ENCODE peak calls at places on chromosome 18, in nine cellular contexts. R is ovary; M is fibroblast of lung; N is neuronal stem cell; P is neural progenitor cell; L is stomach; E is CD4-positive, alpha-beta memory T cell; Z is GM06990; O is gastrocnemius medialis. Q is an unnamed sample. For H3K27me3 and H3K36me3, the result is how much of the 10 kb centered on the place peaks cover.

GRCh38 chr18:66795011-66795410 is 191.1 kb upstream of the CDH19 start:
- DNase-seq in R (no peak), M (peak), N (no peak), P (no peak), L (no peak), E (no peak), Z (no peak), O (no peak), Q (no peak)

GRCh38 chr18:61955644-61956043 is 62.8 kb upstream of the RNF152 start:
- DNase-seq in R (no peak), M (no peak), N (no peak), P (no peak), L (no peak), E (no peak), Z (no peak), O (no peak), Q (no peak)

GRCh38 chr18:59139291-59139614 is 431 bp upstream of the SEC11C start:
- DNase-seq in R (peak), M (peak), N (peak), P (peak), L (peak), E (no peak), Z (no peak), O (peak), Q (peak)

GRCh38 chr18:66966171-66966570 is 362.3 kb upstream of the CDH19 start:
- DNase-seq in R (no peak), M (no peak), N (no peak), P (no peak), L (no peak), E (no peak), Z (no peak), O (no peak), Q (no peak)

GRCh38 chr18:6605115-6605869 is 124.2 kb upstream of the ARHGAP28 start:
- DNase-seq in R (no peak), M (no peak), N (no peak), P (no peak), L (no peak), E (no peak), Z (no peak), O (peak), Q (no peak)

GRCh38 chr18:74731097-74731496 is 133.4 kb downstream of the ZNF407 start:
- DNase-seq in R (no peak), M (peak), N (no peak), P (no peak), L (no peak), E (no peak), Z (no peak), O (no peak), Q (no peak)

GRCh38 chr18:7577706-7578105 is 10.6 kb downstream of the PTPRM start:
- DNase-seq in R (no peak), M (peak), N (peak), P (peak), L (no peak), E (no peak), Z (no peak), O (no peak), Q (no peak)

GRCh38 chr18:26488417-26489009 is 59.8 kb downstream of the KCTD1 start:
- DNase-seq in R (no peak), M (no peak), N (no peak), P (no peak), L (no peak), E (no peak), Z (no peak), O (no peak), Q (no peak)

GRCh38 chr18:77254711-77255110 is 5.1 kb downstream of the GALR1 start:
- DNase-seq in R (no peak), M (no peak), N (no peak), P (no peak), L (no peak), E (no peak), Z (no peak), O (no peak), Q (no peak)
- H3K27me3 ChIP-seq in R (under half), M (under half), N (under half), P (half or more), L (under half), E (under half), Z (under half), O (under half), Q (under half)

GRCh38 chr18:24089626-24090337 is 49.1 kb upstream of the CABYR start:
- DNase-seq in R (no peak), M (no peak), N (no peak), P (no peak), L (no peak), E (no peak), Z (no peak), O (no peak), Q (no peak)
- H3K36me3 ChIP-seq in R (under half), M (under half), N (under half), P (under half), L (under half), E (under half), Z (under half), O (under half), Q (under half)

GRCh38 chr18:13796515-13796914 is 27.4 kb upstream of the MC5R start:
- DNase-seq in R (no peak), M (no peak), N (no peak), P (no peak), L (no peak), E (no peak), Z (no peak), O (no peak), Q (no peak)

GRCh38 chr18:13801260-13801601 is 22.7 kb upstream of the MC5R start:
- DNase-seq in R (no peak), M (no peak), N (no peak), P (no peak), L (no peak), E (no peak), Z (no peak), O (no peak), Q (no peak)

GRCh38 chr18:13800505-13801259 is 23.3 kb upstream of the MC5R start:
- DNase-seq in R (peak), M (peak), N (peak), P (peak), L (peak), E (peak), Z (peak), O (peak), Q (peak)

GRCh38 chr18:13797157-13797611 is 26.8 kb upstream of the MC5R start:
- DNase-seq in R (no peak), M (peak), N (no peak), P (no peak), L (no peak), E (no peak), Z (no peak), O (no peak), Q (no peak)

GRCh38 chr18:13799396-13799795 is 24.6 kb upstream of the MC5R start:
- DNase-seq in R (no peak), M (no peak), N (no peak), P (no peak), L (no peak), E (no peak), Z (no peak), O (no peak), Q (no peak)
- H3K27me3 ChIP-seq in R (under half), M (under half), N (under half), P (under half), L (under half), E (under half), Z (under half), O (under half), Q (under half)

GRCh38 chr18:76885011-76885410 is 62.7 kb downstream of the ZNF236 start:
- DNase-seq in R (no peak), M (no peak), N (no peak), P (no peak), L (no peak), E (no peak), Z (no peak), O (no peak), Q (no peak)

GRCh38 chr18:76886112-76886511 is 63.8 kb downstream of the ZNF236 start:
- DNase-seq in R (no peak), M (no peak), N (peak), P (peak), L (no peak), E (no peak), Z (no peak), O (no peak), Q (no peak)

GRCh38 chr18:76878426-76878825 is 56.1 kb downstream of the ZNF236 start:
- DNase-seq in R (no peak), M (no peak), N (no peak), P (no peak), L (no peak), E (no peak), Z (no peak), O (no peak), Q (no peak)

GRCh38 chr18:76880026-76880425 is 57.7 kb downstream of the ZNF236 start:
- DNase-seq in R (no peak), M (no peak), N (no peak), P (no peak), L (no peak), E (no peak), Z (no peak), O (no peak), Q (no peak)

GRCh38 chr18:76882186-76882585 is 59.8 kb downstream of the ZNF236 start:
- DNase-seq in R (no peak), M (no peak), N (no peak), P (no peak), L (no peak), E (no peak), Z (no peak), O (no peak), Q (no peak)
- H3K36me3 ChIP-seq in R (under half), M (under half), N (under half), P (under half), L (half or more), E (half or more), Z (under half), O (under half), Q (under half)

GRCh38 chr18:48192542-48192941 is 216.6 kb downstream of the ZBTB7C start:
- DNase-seq in R (no peak), M (no peak), N (no peak), P (no peak), L (no peak), E (no peak), Z (no peak), O (no peak), Q (no peak)

GRCh38 chr18:48197819-48198218 is 211.4 kb downstream of the ZBTB7C start:
- DNase-seq in R (no peak), M (no peak), N (no peak), P (no peak), L (no peak), E (no peak), Z (no peak), O (no peak), Q (no peak)

GRCh38 chr18:48194787-48195186 is 214.4 kb downstream of the ZBTB7C start:
- DNase-seq in R (no peak), M (no peak), N (no peak), P (no peak), L (no peak), E (no peak), Z (no peak), O (no peak), Q (no peak)

GRCh38 chr18:48193521-48194251 is 215.5 kb downstream of the ZBTB7C start:
- DNase-seq in R (peak), M (no peak), N (no peak), P (no peak), L (no peak), E (no peak), Z (no peak), O (no peak), Q (no peak)

GRCh38 chr18:48195782-48196181 is 213.4 kb downstream of the ZBTB7C start:
- DNase-seq in R (no peak), M (no peak), N (no peak), P (no peak), L (no peak), E (no peak), Z (no peak), O (no peak), Q (no peak)
- H3K27me3 ChIP-seq in R (under half), M (under half), N (under half), P (under half), L (under half), E (under half), Z (under half), O (under half), Q (under half)

GRCh38 chr18:49795612-49796552 is 17.5 kb downstream of the ACAA2 start:
- DNase-seq in R (no peak), M (peak), N (no peak), P (no peak), L (no peak), E (no peak), Z (no peak), O (no peak), Q (no peak)
- H3K36me3 ChIP-seq in R (under half), M (under half), N (under half), P (under half), L (half or more), E (under half), Z (under half), O (under half), Q (under half)

DNA sequence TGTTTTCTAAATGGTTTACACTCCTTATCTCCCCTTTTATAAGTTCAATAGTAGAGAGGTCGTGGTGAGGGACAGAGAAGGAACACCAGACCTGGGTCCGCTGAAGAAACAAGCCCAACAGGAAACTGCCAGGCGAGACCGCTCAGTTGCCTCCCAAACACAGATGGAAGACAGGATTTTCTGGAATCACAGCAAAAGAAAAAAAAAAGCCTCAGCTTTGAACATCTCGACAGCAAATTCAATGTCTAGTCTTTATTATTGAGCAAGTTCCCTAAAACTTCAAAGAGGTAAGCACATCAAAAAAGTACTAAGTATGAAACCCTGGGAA is 33.5 kb upstream of the GNAL start:
- DNase-seq in R (no peak), M (no peak), N (no peak), P (no peak), L (no peak), E (no peak), Z (no peak), O (no peak), Q (no peak)
- H3K27me3 ChIP-seq in R (under half), M (under half), N (under half), P (under half), L (under half), E (under half), Z (under half), O (under half), Q (under half)